ENCODE peak calls at places on chromosome 16, in six cellular contexts. Q, L, S, I, H and K are unnamed samples.

GRCh38 chr16:19898924-19899604 is 14.4 kb upstream of the GPRC5B start:
- DNase-seq in H (peak), Q (peak), I (no peak), L (peak), S (no peak), K (no peak)

GRCh38 chr16:5502467-5502869 is 404.9 kb upstream of the EEF2KMT start:
- DNase-seq in S (no peak), H (peak), Q (no peak), L (no peak), I (no peak), K (no peak)

GRCh38 chr16:81697321-81697885 is 81.7 kb upstream of the PLCG2 start:
- DNase-seq in Q (peak), H (no peak), L (peak), S (peak), I (no peak), K (no peak)

GRCh38 chr16:3157229-3158013 is 22.6 kb downstream of the ZNF213 start:
- DNase-seq in L (peak), Q (no peak), I (no peak), S (no peak), H (no peak), K (peak)

GRCh38 chr16:85136213-85136704 is 24.0 kb upstream of the CIBAR2 start:
- DNase-seq in H (no peak), L (no peak), S (no peak), Q (no peak), I (no peak), K (no peak)

GRCh38 chr16:29811170-29811895 is 660 bp upstream of the PRRT2 start:
- DNase-seq in I (no peak), S (no peak), L (peak), Q (peak), H (peak), K (peak)

GRCh38 chr16:53773150-53773846 is 69.3 kb downstream of the FTO start:
- DNase-seq in L (peak), S (no peak), H (peak), I (no peak), Q (no peak), K (no peak)

GRCh38 chr16:74437-75318 is 2.2 kb upstream of the RHBDF1 start:
- DNase-seq in L (no peak), H (no peak), I (no peak), S (no peak), Q (no peak), K (no peak)

GRCh38 chr16:81480856-81481821 is 36.5 kb downstream of the CMIP start:
- DNase-seq in S (no peak), H (no peak), Q (no peak), I (no peak), L (peak), K (peak)

GRCh38 chr16:85913688-85914422 is 14.9 kb downstream of the IRF8 start:
- DNase-seq in L (peak), I (no peak), Q (no peak), H (no peak), S (no peak), K (no peak)

GRCh38 chr16:85865-86264 is 7.8 kb downstream of the MPG start:
- DNase-seq in Q (no peak), H (peak), S (no peak), L (no peak), I (no peak), K (no peak)

GRCh38 chr16:20327444-20328041 is at the start of gene GP2:
- DNase-seq in S (no peak), Q (no peak), H (no peak), I (no peak), L (no peak), K (no peak)

GRCh38 chr16:89913408-89914387 is 5.0 kb upstream of the MC1R start:
- DNase-seq in I (no peak), S (no peak), H (no peak), Q (no peak), L (no peak), K (no peak)

GRCh38 chr16:50478773-50479149 is 69.4 kb upstream of the NKD1 start:
- DNase-seq in I (no peak), H (no peak), L (no peak), Q (no peak), S (no peak), K (no peak)

GRCh38 chr16:89344846-89345577 is 127.5 kb downstream of the ZNF778 start:
- DNase-seq in Q (no peak), S (no peak), H (no peak), L (no peak), I (no peak), K (no peak)

GRCh38 chr16:21159281-21159951 is 942 bp downstream of the LDAF1 start:
- DNase-seq in L (peak), H (peak), Q (no peak), I (no peak), S (no peak), K (peak)

GRCh38 chr16:2174396-2175131 is 19.0 kb downstream of the TRAF7 start:
- DNase-seq in S (no peak), I (no peak), Q (no peak), L (no peak), H (peak), K (no peak)

GRCh38 chr16:25838724-25839186 is 147.0 kb downstream of the HS3ST4 start:
- DNase-seq in L (peak), S (no peak), I (no peak), Q (peak), H (peak), K (peak)

GRCh38 chr16:76985362-76985761 is 205.6 kb upstream of the MON1B start:
- DNase-seq in L (no peak), S (no peak), Q (no peak), I (no peak), H (no peak), K (no peak)

GRCh38 chr16:65624696-65625095 is 502.8 kb upstream of the CDH11 start:
- DNase-seq in H (no peak), Q (no peak), I (no peak), S (no peak), L (peak), K (no peak)

GRCh38 chr16:57544129-57544653 is 1.7 kb downstream of the ADGRG5 start:
- DNase-seq in H (no peak), L (no peak), Q (no peak), S (no peak), I (no peak), K (no peak)